ENCODE peak calls at places on chromosome 15, in six cellular contexts. One of them, this sample, is unnamed.

GRCh38 chr15:90718232-90718631 is 1.1 kb downstream of the BLM start:
- DNase-seq in stimulated activated CD8-positive, alpha-beta memory T cell treated with anti-CD3 and anti-CD28 coated beads, Interleukin-15, amount 100 ng/mL, for 24 hours: no peak
- DNase-seq in ELR: no peak
- DNase-seq in lung microvascular endothelial cell: no peak
- DNase-seq in AG09309: no peak
- DNase-seq in foreskin fibroblast: no peak
- DNase-seq in this sample: no peak

GRCh38 chr15:81279621-81280051 is 44.3 kb downstream of the STARD5 start:
- DNase-seq in stimulated activated CD8-positive, alpha-beta memory T cell treated with anti-CD3 and anti-CD28 coated beads, Interleukin-15, amount 100 ng/mL, for 24 hours: no peak
- DNase-seq in ELR: no peak
- DNase-seq in lung microvascular endothelial cell: no peak
- DNase-seq in AG09309: no peak
- DNase-seq in foreskin fibroblast: no peak
- DNase-seq in this sample: no peak

GRCh38 chr15:74265046-74265639 is 29.0 kb downstream of the CCDC33 start:
- DNase-seq in stimulated activated CD8-positive, alpha-beta memory T cell treated with anti-CD3 and anti-CD28 coated beads, Interleukin-15, amount 100 ng/mL, for 24 hours: no peak
- DNase-seq in ELR: peak; percentile 24
- DNase-seq in lung microvascular endothelial cell: peak; percentile 31
- DNase-seq in AG09309: no peak
- DNase-seq in foreskin fibroblast: peak; percentile 41
- DNase-seq in this sample: no peak

GRCh38 chr15:90022905-90023700 is 22.0 kb downstream of the ZNF710 start:
- DNase-seq in stimulated activated CD8-positive, alpha-beta memory T cell treated with anti-CD3 and anti-CD28 coated beads, Interleukin-15, amount 100 ng/mL, for 24 hours: no peak
- DNase-seq in ELR: no peak
- DNase-seq in lung microvascular endothelial cell: no peak
- DNase-seq in AG09309: no peak
- DNase-seq in foreskin fibroblast: no peak
- DNase-seq in this sample: no peak

GRCh38 chr15:85120351-85121113 is 138.9 kb downstream of the PDE8A start:
- DNase-seq in stimulated activated CD8-positive, alpha-beta memory T cell treated with anti-CD3 and anti-CD28 coated beads, Interleukin-15, amount 100 ng/mL, for 24 hours: no peak
- DNase-seq in ELR: no peak
- DNase-seq in lung microvascular endothelial cell: no peak
- DNase-seq in AG09309: no peak
- DNase-seq in foreskin fibroblast: no peak
- DNase-seq in this sample: no peak

GRCh38 chr15:95208988-95209387 is 977.6 kb downstream of the MCTP2 start:
- DNase-seq in stimulated activated CD8-positive, alpha-beta memory T cell treated with anti-CD3 and anti-CD28 coated beads, Interleukin-15, amount 100 ng/mL, for 24 hours: no peak
- DNase-seq in ELR: peak; percentile 18
- DNase-seq in lung microvascular endothelial cell: peak; percentile 75
- DNase-seq in AG09309: no peak
- DNase-seq in foreskin fibroblast: peak; percentile 45
- DNase-seq in this sample: no peak

GRCh38 chr15:41933771-41934170 is 38.6 kb downstream of the EHD4 start:
- DNase-seq in stimulated activated CD8-positive, alpha-beta memory T cell treated with anti-CD3 and anti-CD28 coated beads, Interleukin-15, amount 100 ng/mL, for 24 hours: no peak
- DNase-seq in ELR: peak; percentile 88
- DNase-seq in lung microvascular endothelial cell: peak; percentile 76
- DNase-seq in AG09309: no peak
- DNase-seq in foreskin fibroblast: peak; percentile 68
- DNase-seq in this sample: no peak

GRCh38 chr15:64894395-64895056 is 17.2 kb upstream of the ANKDD1A start:
- DNase-seq in stimulated activated CD8-positive, alpha-beta memory T cell treated with anti-CD3 and anti-CD28 coated beads, Interleukin-15, amount 100 ng/mL, for 24 hours: no peak
- DNase-seq in ELR: no peak
- DNase-seq in lung microvascular endothelial cell: no peak
- DNase-seq in AG09309: no peak
- DNase-seq in foreskin fibroblast: no peak
- DNase-seq in this sample: no peak

GRCh38 chr15:47744496-47744895 is 27.2 kb downstream of the SEMA6D start:
- DNase-seq in stimulated activated CD8-positive, alpha-beta memory T cell treated with anti-CD3 and anti-CD28 coated beads, Interleukin-15, amount 100 ng/mL, for 24 hours: no peak
- DNase-seq in ELR: no peak
- DNase-seq in lung microvascular endothelial cell: no peak
- DNase-seq in AG09309: no peak
- DNase-seq in foreskin fibroblast: no peak
- DNase-seq in this sample: no peak

GRCh38 chr15:38648116-38648843 is 83.7 kb upstream of the RASGRP1 start:
- DNase-seq in stimulated activated CD8-positive, alpha-beta memory T cell treated with anti-CD3 and anti-CD28 coated beads, Interleukin-15, amount 100 ng/mL, for 24 hours: no peak
- DNase-seq in ELR: no peak
- DNase-seq in lung microvascular endothelial cell: no peak
- DNase-seq in AG09309: no peak
- DNase-seq in foreskin fibroblast: no peak
- DNase-seq in this sample: no peak

GRCh38 chr15:51499379-51499976 is 123.1 kb downstream of the DMXL2 start:
- DNase-seq in stimulated activated CD8-positive, alpha-beta memory T cell treated with anti-CD3 and anti-CD28 coated beads, Interleukin-15, amount 100 ng/mL, for 24 hours: no peak
- DNase-seq in ELR: peak; percentile 62
- DNase-seq in lung microvascular endothelial cell: peak; percentile 58
- DNase-seq in AG09309: peak; percentile 3
- DNase-seq in foreskin fibroblast: peak; percentile 33
- DNase-seq in this sample: peak; percentile 40

GRCh38 chr15:75455982-75456531 is 4.6 kb upstream of the SIN3A start:
- DNase-seq in stimulated activated CD8-positive, alpha-beta memory T cell treated with anti-CD3 and anti-CD28 coated beads, Interleukin-15, amount 100 ng/mL, for 24 hours: peak; percentile 21
- DNase-seq in ELR: peak; percentile 67
- DNase-seq in lung microvascular endothelial cell: peak; percentile 52
- DNase-seq in AG09309: no peak
- DNase-seq in foreskin fibroblast: peak; percentile 68
- DNase-seq in this sample: peak; percentile 47

GRCh38 chr15:76991741-76992645 is 2.9 kb upstream of the PSTPIP1 start:
- DNase-seq in stimulated activated CD8-positive, alpha-beta memory T cell treated with anti-CD3 and anti-CD28 coated beads, Interleukin-15, amount 100 ng/mL, for 24 hours: no peak
- DNase-seq in ELR: no peak
- DNase-seq in lung microvascular endothelial cell: no peak
- DNase-seq in AG09309: no peak
- DNase-seq in foreskin fibroblast: no peak
- DNase-seq in this sample: no peak

GRCh38 chr15:41995476-41995855 is 23.1 kb upstream of the EHD4 start:
- DNase-seq in stimulated activated CD8-positive, alpha-beta memory T cell treated with anti-CD3 and anti-CD28 coated beads, Interleukin-15, amount 100 ng/mL, for 24 hours: no peak
- DNase-seq in ELR: no peak
- DNase-seq in lung microvascular endothelial cell: no peak
- DNase-seq in AG09309: no peak
- DNase-seq in foreskin fibroblast: no peak
- DNase-seq in this sample: no peak

GRCh38 chr15:64651573-64652260 is 123.7 kb downstream of the RBPMS2 start:
- DNase-seq in stimulated activated CD8-positive, alpha-beta memory T cell treated with anti-CD3 and anti-CD28 coated beads, Interleukin-15, amount 100 ng/mL, for 24 hours: no peak
- DNase-seq in ELR: peak; percentile 4
- DNase-seq in lung microvascular endothelial cell: no peak
- DNase-seq in AG09309: no peak
- DNase-seq in foreskin fibroblast: peak; percentile 14
- DNase-seq in this sample: peak; percentile 56

GRCh38 chr15:39040861-39041260 is 476.2 kb upstream of the RASGRP1 start:
- DNase-seq in stimulated activated CD8-positive, alpha-beta memory T cell treated with anti-CD3 and anti-CD28 coated beads, Interleukin-15, amount 100 ng/mL, for 24 hours: no peak
- DNase-seq in ELR: no peak
- DNase-seq in lung microvascular endothelial cell: no peak
- DNase-seq in AG09309: no peak
- DNase-seq in foreskin fibroblast: no peak
- DNase-seq in this sample: no peak

GRCh38 chr15:88465633-88466219 is 1.5 kb downstream of the MRPL46 start:
- DNase-seq in stimulated activated CD8-positive, alpha-beta memory T cell treated with anti-CD3 and anti-CD28 coated beads, Interleukin-15, amount 100 ng/mL, for 24 hours: no peak
- DNase-seq in ELR: peak; percentile 77
- DNase-seq in lung microvascular endothelial cell: peak; percentile 55
- DNase-seq in AG09309: peak; percentile 16
- DNase-seq in foreskin fibroblast: peak; percentile 92
- DNase-seq in this sample: peak; percentile 53

GRCh38 chr15:40695469-40695910 is 516 bp downstream of the RAD51 start:
- DNase-seq in stimulated activated CD8-positive, alpha-beta memory T cell treated with anti-CD3 and anti-CD28 coated beads, Interleukin-15, amount 100 ng/mL, for 24 hours: no peak
- DNase-seq in ELR: peak; percentile 54
- DNase-seq in lung microvascular endothelial cell: peak; percentile 26
- DNase-seq in AG09309: no peak
- DNase-seq in foreskin fibroblast: peak; percentile 39
- DNase-seq in this sample: peak; percentile 14

GRCh38 chr15:30791239-30791638 is 112.5 kb upstream of the FAN1 start:
- DNase-seq in stimulated activated CD8-positive, alpha-beta memory T cell treated with anti-CD3 and anti-CD28 coated beads, Interleukin-15, amount 100 ng/mL, for 24 hours: no peak
- DNase-seq in ELR: peak; percentile 43
- DNase-seq in lung microvascular endothelial cell: no peak
- DNase-seq in AG09309: no peak
- DNase-seq in foreskin fibroblast: no peak
- DNase-seq in this sample: no peak

GRCh38 chr15:77266708-77267387 is 153.1 kb downstream of the PEAK1 start:
- DNase-seq in stimulated activated CD8-positive, alpha-beta memory T cell treated with anti-CD3 and anti-CD28 coated beads, Interleukin-15, amount 100 ng/mL, for 24 hours: no peak
- DNase-seq in ELR: peak; percentile 72
- DNase-seq in lung microvascular endothelial cell: no peak
- DNase-seq in AG09309: peak; percentile 92
- DNase-seq in foreskin fibroblast: peak; percentile 76
- DNase-seq in this sample: peak; percentile 75

GRCh38 chr15:89874926-89875564 is 18.7 kb downstream of the AP3S2 start:
- DNase-seq in stimulated activated CD8-positive, alpha-beta memory T cell treated with anti-CD3 and anti-CD28 coated beads, Interleukin-15, amount 100 ng/mL, for 24 hours: peak; percentile 67
- DNase-seq in ELR: peak; percentile 81
- DNase-seq in lung microvascular endothelial cell: peak; percentile 73
- DNase-seq in AG09309: peak; percentile 23
- DNase-seq in foreskin fibroblast: peak; percentile 92
- DNase-seq in this sample: peak; percentile 66